ENCODE peak calls at places on chromosomes 6 and 20, in seven cellular contexts. R is heart right ventricle, F is MM.1S, N is HepG2, H is lower lobe of right lung, L is pancreas, Z is cardiac muscle cell. E is an unnamed sample. For H3K27me3, the result is how much of the 10 kb centered on the place peaks cover.

GRCh38 chr6:4113623-4114022 is 21.8 kb downstream of the ECI2 start:
- DNase-seq in F (no peak), R (no peak), H (no peak), Z (no peak), N (no peak), L (no peak), E (no peak)

GRCh38 chr6:95133578-95133977 is 443.8 kb upstream of the MANEA start:
- DNase-seq in L (no peak), Z (no peak), N (no peak), H (no peak), F (no peak), R (no peak), E (no peak)

GRCh38 chr20:25018841-25019240 is 26.3 kb upstream of the APMAP start:
- DNase-seq in R (no peak), F (no peak), H (no peak), L (peak), N (no peak), Z (no peak), E (no peak)

GRCh38 chr20:7728373-7728772 is 211.9 kb downstream of the HAO1 start:
- DNase-seq in F (no peak), Z (peak), R (no peak), H (no peak), L (no peak), N (no peak), E (no peak)

GRCh38 chr6:125662301-125662700 is 87.1 kb upstream of the HEY2 start:
- DNase-seq in F (no peak), R (no peak), Z (no peak), H (no peak), L (no peak), N (no peak), E (no peak)

GRCh38 chr6:34592208-34592952 is 36.3 kb upstream of the SPDEF start:
- DNase-seq in L (no peak), R (no peak), H (no peak), F (no peak), Z (no peak), N (no peak), E (no peak)

GRCh38 chr6:148874698-148875293 is 128.0 kb downstream of the UST start:
- DNase-seq in Z (peak), L (no peak), R (peak), N (no peak), H (no peak), F (no peak), E (no peak)

GRCh38 chr6:108622601-108623335 is 62.1 kb downstream of the FOXO3 start:
- DNase-seq in L (peak), N (no peak), H (peak), Z (peak), R (no peak), F (no peak), E (no peak)

GRCh38 chr6:153140299-153140698 is 9.2 kb upstream of the RGS17 start:
- DNase-seq in Z (no peak), R (no peak), F (no peak), L (no peak), H (no peak), N (no peak), E (no peak)

GRCh38 chr20:46512943-46513844 is at the start of gene ZNF334:
- DNase-seq in H (peak), R (peak), F (no peak), L (peak), Z (peak), N (peak), E (no peak)

GRCh38 chr20:53412600-53413187 is 180.9 kb downstream of the ZNF217 start:
- DNase-seq in F (no peak), Z (no peak), R (no peak), H (no peak), N (no peak), L (no peak), E (no peak)

GRCh38 chr6:77178821-77179220 is 284.5 kb downstream of the HTR1B start:
- DNase-seq in F (no peak), Z (peak), N (no peak), H (no peak), R (no peak), L (no peak), E (no peak)

GRCh38 chr20:46334423-46334978 is 26.2 kb upstream of the CDH22 start:
- DNase-seq in F (no peak), Z (no peak), L (no peak), H (no peak), N (no peak), R (no peak), E (no peak)

GRCh38 chr20:47311211-47311610 is 45.3 kb downstream of the ZMYND8 start:
- DNase-seq in F (no peak), L (no peak), Z (no peak), H (no peak), R (no peak), N (no peak), E (no peak)

GRCh38 chr20:62410742-62411478 is 3.8 kb upstream of the CABLES2 start:
- DNase-seq in F (no peak), Z (no peak), R (no peak), N (no peak), H (no peak), L (no peak), E (no peak)

GRCh38 chr6:87907521-87907920 is 140.1 kb upstream of the SPACA1 start:
- DNase-seq in Z (peak), R (no peak), N (no peak), F (peak), L (no peak), H (no peak), E (peak)

GRCh38 chr6:149636116-149636515 is 12.4 kb downstream of the KATNA1 start:
- DNase-seq in R (no peak), Z (peak), H (no peak), L (no peak), N (no peak), F (no peak), E (no peak)

GRCh38 chr20:19583532-19584175 is 174.4 kb upstream of the RIN2 start:
- DNase-seq in N (peak), F (peak), R (peak), H (peak), Z (peak), L (peak), E (peak)

GRCh38 chr6:170442596-170442995 is 110.5 kb downstream of the PSMB1 start:
- DNase-seq in Z (no peak), R (no peak), H (no peak), L (no peak), F (no peak), N (no peak), E (no peak)

GRCh38 chr20:63700199-63701050 is 4.0 kb downstream of the TNFRSF6B start:
- DNase-seq in R (no peak), N (no peak), F (no peak), L (no peak), H (no peak), Z (no peak), E (no peak)

GRCh38 chr6:97626586-97627441 is 343.8 kb upstream of the MMS22L start:
- DNase-seq in Z (no peak), R (no peak), L (no peak), F (no peak), H (no peak), N (no peak), E (peak)

GRCh38 chr6:30100585-30101422 is 12.1 kb downstream of the TRIM31 start:
- DNase-seq in R (peak), Z (no peak), F (no peak), L (peak), N (peak), H (peak), E (no peak)

GRCh38 chr6:5172057-5172683 is 87.0 kb downstream of the PPP1R3G start:
- DNase-seq in R (no peak), H (no peak), Z (no peak), L (no peak), N (no peak), F (no peak), E (no peak)

GRCh38 chr6:36131517-36132220 is 1.4 kb downstream of the MAPK13 start:
- DNase-seq in L (peak), N (peak), F (peak), R (no peak), H (no peak), Z (peak), E (no peak)

GRCh38 chr6:155248021-155249001 is 15.5 kb upstream of the CLDN20 start:
- DNase-seq in L (no peak), R (no peak), N (peak), F (no peak), H (peak), Z (peak), E (no peak)

DNA sequence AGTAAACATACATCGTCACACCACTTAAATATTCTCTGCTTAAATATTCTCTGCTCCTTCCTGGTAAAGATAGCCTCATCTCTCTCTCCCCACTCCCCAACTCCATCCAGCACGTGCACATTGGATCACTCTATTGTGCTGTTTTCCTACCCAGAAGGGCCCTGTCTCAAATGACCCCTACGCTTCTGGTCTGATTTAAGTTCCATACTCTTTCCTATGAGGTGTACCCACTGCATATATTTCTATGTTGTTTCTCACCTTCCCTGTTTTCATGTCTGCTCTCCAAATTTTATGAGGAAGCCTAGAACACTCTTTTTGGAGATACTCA is 53.7 kb downstream of the HFE start:
- DNase-seq in F (no peak), N (no peak), Z (no peak), R (no peak), H (no peak), L (no peak), E (no peak)
- TF ChIP-seq CTCF in F (no peak), N (no peak), Z (no peak), R (no peak), H (no peak), L (no peak), E (no peak)

DNA sequence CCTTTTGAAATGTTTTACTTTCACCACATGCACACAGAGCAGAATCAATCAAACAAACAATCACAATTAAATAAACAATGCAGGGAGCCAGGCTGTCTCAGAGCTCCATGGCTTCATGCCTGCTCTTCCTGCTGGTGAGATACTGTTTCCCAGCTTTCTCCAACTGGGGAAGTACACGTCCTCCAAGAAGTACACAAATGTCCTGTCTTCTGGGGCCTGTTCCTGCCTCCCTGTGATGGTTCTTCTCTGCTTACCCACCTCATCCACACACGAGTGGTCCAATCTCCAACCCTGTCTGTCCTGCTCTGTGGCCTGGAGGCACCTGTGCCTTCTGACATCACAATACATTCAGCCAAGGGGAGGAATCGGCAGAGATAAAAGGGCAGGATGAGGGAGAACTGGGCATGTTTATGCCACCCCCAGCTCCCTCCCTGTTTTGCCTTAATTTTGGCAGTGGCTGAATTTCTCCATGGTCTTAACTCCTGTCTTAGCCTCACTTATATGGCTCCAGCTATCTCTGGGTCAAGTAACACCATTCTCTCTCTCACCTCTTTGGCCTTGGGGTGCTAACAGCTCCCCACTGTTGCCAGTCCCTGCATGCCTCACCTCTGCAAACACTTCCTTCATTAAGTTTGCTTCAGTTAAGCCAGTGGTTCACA is 25.3 kb upstream of the TTPAL start:
- DNase-seq in R (no peak), L (no peak), Z (no peak), H (no peak), F (no peak), N (no peak), E (no peak)
- H3K27me3 ChIP-seq in R (under half), L (under half), Z (under half), H (under half), F (under half), N (under half), E (under half)

GRCh38 chr6:13814176-13814937 is at the start of gene MCUR1:
- DNase-seq in Z (peak), N (peak), F (peak), L (peak), R (peak), H (peak), E (peak)
- TF ChIP-seq CTCF in Z (peak), N (peak), F (peak), L (no peak), R (no peak), H (peak), E (peak)

DNA sequence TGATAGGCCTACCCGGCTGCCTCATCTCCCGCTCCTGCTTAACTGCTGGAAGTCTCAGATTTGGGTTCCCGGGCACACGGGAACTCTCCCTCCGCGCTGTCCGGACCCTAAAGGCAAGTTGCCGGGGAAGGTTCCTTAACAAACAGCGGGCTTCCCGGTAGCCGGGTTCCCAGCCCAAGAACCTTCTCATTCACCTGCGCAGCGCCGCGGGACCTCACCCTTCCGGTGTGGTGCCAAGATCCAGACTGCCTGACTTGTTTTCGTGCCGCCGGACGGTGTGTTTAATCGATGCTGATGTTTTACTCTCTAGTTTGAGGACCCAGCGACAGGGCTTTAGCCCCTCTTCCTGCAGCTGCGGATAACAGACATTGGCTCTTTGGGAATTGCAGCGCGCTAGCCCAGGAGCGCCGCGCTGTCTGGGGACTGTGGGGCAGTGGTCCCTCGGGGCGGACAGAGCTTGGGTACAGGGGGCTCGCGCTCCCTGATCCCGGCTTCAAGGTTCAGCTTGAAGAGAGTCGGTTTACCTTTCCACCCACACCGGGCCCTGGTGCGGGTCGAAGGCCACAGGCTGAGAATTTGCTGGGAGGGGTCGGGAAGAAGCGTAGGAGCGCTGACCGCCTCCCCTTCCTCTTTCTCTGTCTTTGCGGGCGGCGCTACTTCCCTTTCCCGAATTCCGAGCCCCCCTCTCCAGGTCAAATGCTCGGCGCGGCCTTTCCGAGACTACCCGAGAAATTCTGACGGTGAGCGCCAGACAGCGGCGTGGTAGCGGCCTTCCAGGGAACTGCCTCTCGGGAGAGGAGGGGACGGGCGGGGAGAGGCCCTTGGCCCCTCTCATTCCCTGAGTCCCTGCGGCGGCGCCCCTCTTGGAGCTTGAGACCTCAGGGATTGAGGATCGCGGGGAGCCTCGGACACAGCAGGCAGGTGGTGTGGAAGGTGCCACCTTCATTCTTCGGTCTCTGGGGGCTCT is 17.2 kb downstream of the ABT1 start:
- DNase-seq in Z (no peak), F (no peak), N (no peak), L (no peak), H (peak), R (no peak), E (no peak)
- H3K27me3 ChIP-seq in Z (half or more), F (under half), N (under half), L (under half), H (under half), R (under half), E (under half)

DNA sequence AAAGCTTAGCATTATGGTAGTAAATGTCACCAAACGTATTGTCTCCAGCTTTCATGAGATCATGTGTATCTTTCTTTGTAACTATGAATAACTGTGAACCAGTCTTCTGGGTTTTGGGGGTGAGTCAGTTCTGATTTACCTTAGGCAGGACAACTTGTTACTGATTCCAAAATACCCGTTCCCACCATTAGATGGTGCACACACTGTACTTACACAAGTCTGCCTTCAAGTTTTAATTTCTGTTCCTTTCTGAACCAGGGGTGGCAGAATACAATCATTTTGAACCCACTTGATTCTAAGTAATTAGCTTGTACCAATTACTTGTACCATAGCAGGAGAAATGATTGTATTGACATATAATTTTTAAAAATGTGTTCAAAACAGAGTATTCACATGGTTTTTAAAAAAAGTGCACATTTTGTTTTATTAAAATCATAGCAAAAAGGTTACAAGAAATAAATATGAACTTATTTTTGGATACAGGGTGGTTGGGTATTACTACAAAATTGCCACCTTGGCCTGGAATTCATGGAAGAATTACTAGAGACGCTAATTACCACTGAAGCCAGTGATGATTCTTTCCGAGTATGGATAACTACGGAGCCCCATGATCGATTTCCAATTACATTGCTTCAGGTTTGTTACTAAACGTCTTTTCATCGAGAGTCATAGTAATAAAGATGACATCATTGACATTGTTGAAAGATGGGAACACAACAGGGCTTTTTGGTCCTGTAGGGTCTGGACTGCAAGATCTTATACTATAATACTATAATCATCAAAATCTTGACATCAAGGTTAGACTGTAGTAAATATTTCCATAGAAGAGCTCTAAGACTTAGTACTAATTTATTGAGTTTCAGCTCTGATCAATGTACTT is 75.2 kb upstream of the GLP1R start:
- DNase-seq in L (peak), H (no peak), N (peak), F (peak), R (no peak), Z (peak), E (peak)
- TF ChIP-seq CTCF in L (peak), H (peak), N (peak), F (peak), R (peak), Z (peak), E (peak)

E was measured in DND-41.